ENCODE peak calls at places on chromosomes 11 and 22, in four cellular contexts. T is DMS79 treated with DMSO at 0.1 percent for 48 hours, C is SJCRH30, B is NCI-H1105. J is an unnamed sample.

GRCh38 chr11:70173018-70173417 is 30.1 kb upstream of the FADD start:
- DNase-seq in T (no peak), C (no peak), B (no peak), J (no peak)

GRCh38 chr22:31248138-31248745 is 36.1 kb downstream of the LIMK2 start:
- DNase-seq in T (no peak), C (peak), B (no peak), J (peak)

GRCh38 chr11:117605331-117605730 is 191.7 kb downstream of the DSCAML1 start:
- DNase-seq in T (no peak), C (no peak), B (no peak), J (no peak)

GRCh38 chr11:45097721-45098493 is 48.5 kb upstream of the PRDM11 start:
- DNase-seq in T (no peak), C (peak), B (no peak), J (no peak)

GRCh38 chr22:39469326-39469680 is 12.5 kb downstream of the MGAT3 start:
- DNase-seq in T (peak), C (no peak), B (no peak), J (no peak)

GRCh38 chr11:116812109-116812508 is 11.0 kb downstream of the APOA4 start:
- DNase-seq in T (no peak), C (no peak), B (no peak), J (no peak)

GRCh38 chr22:30196141-30196866 is 50.3 kb downstream of the LIF start:
- DNase-seq in T (peak), C (peak), B (peak), J (peak)

GRCh38 chr22:30810105-30810504 is 115.4 kb downstream of the OSBP2 start:
- DNase-seq in T (no peak), C (no peak), B (no peak), J (no peak)

GRCh38 chr22:49845241-49845640 is 8.4 kb upstream of the ZBED4 start:
- DNase-seq in T (no peak), C (no peak), B (no peak), J (no peak)

GRCh38 chr11:12019867-12020416 is 11.5 kb upstream of the DKK3 start:
- DNase-seq in T (no peak), C (no peak), B (no peak), J (no peak)

GRCh38 chr11:58582437-58582836 is 3.6 kb downstream of the ZFP91 start:
- DNase-seq in T (no peak), C (no peak), B (no peak), J (no peak)

GRCh38 chr11:72643547-72643946 is 30.7 kb downstream of the PDE2A start:
- DNase-seq in T (no peak), C (no peak), B (no peak), J (no peak)

GRCh38 chr11:132784441-132784840 is 747.9 kb downstream of the OPCML start:
- DNase-seq in T (no peak), C (no peak), B (no peak), J (no peak)

GRCh38 chr11:66856496-66857233 is at the start of gene LRFN4:
- DNase-seq in T (no peak), C (no peak), B (peak), J (peak)

GRCh38 chr11:16292167-16292859 is 64.0 kb downstream of the SOX6 start:
- DNase-seq in T (no peak), C (peak), B (peak), J (no peak)

GRCh38 chr22:44172370-44173108 is 8.2 kb upstream of the PARVG start:
- DNase-seq in T (peak), C (peak), B (no peak), J (no peak)